ENCODE peak calls at places on chromosome 6, in five cellular contexts. One of them, this sample, is unnamed.

GRCh38 chr6:44789061-44789460 is 401.6 kb downstream of the CDC5L start:
- DNase-seq in hippocampal formation: no peak
- DNase-seq in SJSA1: no peak
- DNase-seq in cardiac fibroblast: no peak
- DNase-seq in lung: no peak
- DNase-seq in this sample: no peak

GRCh38 chr6:29005183-29005885 is at the start of gene ZNF311:
- DNase-seq in hippocampal formation: peak
- DNase-seq in SJSA1: no peak
- DNase-seq in cardiac fibroblast: peak
- DNase-seq in lung: peak
- DNase-seq in this sample: peak

GRCh38 chr6:139568157-139568955 is 193.9 kb upstream of the CITED2 start:
- DNase-seq in hippocampal formation: no peak
- DNase-seq in SJSA1: peak
- DNase-seq in cardiac fibroblast: no peak
- DNase-seq in lung: no peak
- DNase-seq in this sample: no peak

GRCh38 chr6:98843274-98844243 is 9.2 kb downstream of the POU3F2 start:
- DNase-seq in hippocampal formation: peak
- DNase-seq in SJSA1: no peak
- DNase-seq in cardiac fibroblast: no peak
- DNase-seq in lung: no peak
- DNase-seq in this sample: no peak

GRCh38 chr6:146650799-146651481 is 52.2 kb downstream of the ADGB start:
- DNase-seq in hippocampal formation: no peak
- DNase-seq in SJSA1: no peak
- DNase-seq in cardiac fibroblast: no peak
- DNase-seq in lung: no peak
- DNase-seq in this sample: no peak

GRCh38 chr6:3743541-3743940 is 8.0 kb downstream of the PXDC1 start:
- DNase-seq in hippocampal formation: no peak
- DNase-seq in SJSA1: no peak
- DNase-seq in cardiac fibroblast: no peak
- DNase-seq in lung: no peak
- DNase-seq in this sample: no peak

GRCh38 chr6:110039996-110040383 is 61.9 kb downstream of the GPR6 start:
- DNase-seq in hippocampal formation: no peak
- DNase-seq in SJSA1: no peak
- DNase-seq in cardiac fibroblast: peak
- DNase-seq in lung: peak
- DNase-seq in this sample: peak

GRCh38 chr6:121823437-121823851 is 388.0 kb downstream of the GJA1 start:
- DNase-seq in hippocampal formation: no peak
- DNase-seq in SJSA1: peak
- DNase-seq in cardiac fibroblast: peak
- DNase-seq in lung: no peak
- DNase-seq in this sample: peak

GRCh38 chr6:71139249-71139648 is 149.4 kb upstream of the OGFRL1 start:
- DNase-seq in hippocampal formation: no peak
- DNase-seq in SJSA1: peak
- DNase-seq in cardiac fibroblast: peak
- DNase-seq in lung: no peak
- DNase-seq in this sample: peak

GRCh38 chr6:129686941-129687627 is 22.9 kb downstream of the ARHGAP18 start:
- DNase-seq in hippocampal formation: no peak
- DNase-seq in SJSA1: no peak
- DNase-seq in cardiac fibroblast: peak
- DNase-seq in lung: no peak
- DNase-seq in this sample: peak

GRCh38 chr6:158405933-158406332 is 93.7 kb downstream of the TULP4 start:
- DNase-seq in hippocampal formation: no peak
- DNase-seq in SJSA1: no peak
- DNase-seq in cardiac fibroblast: no peak
- DNase-seq in lung: no peak
- DNase-seq in this sample: no peak

GRCh38 chr6:131948692-131949614 is 2.2 kb downstream of the CCN2 start:
- DNase-seq in hippocampal formation: no peak
- DNase-seq in SJSA1: peak
- DNase-seq in cardiac fibroblast: peak
- DNase-seq in lung: no peak
- DNase-seq in this sample: peak

GRCh38 chr6:88165877-88166492 is at the start of gene CNR1:
- DNase-seq in hippocampal formation: no peak
- DNase-seq in SJSA1: peak
- DNase-seq in cardiac fibroblast: peak
- DNase-seq in lung: peak
- DNase-seq in this sample: peak

GRCh38 chr6:100573169-100573568 is 108.4 kb upstream of the SIM1 start:
- DNase-seq in hippocampal formation: no peak
- DNase-seq in SJSA1: peak
- DNase-seq in cardiac fibroblast: peak
- DNase-seq in lung: no peak
- DNase-seq in this sample: peak

GRCh38 chr6:145147559-145147958 is 587.8 kb downstream of the EPM2A start:
- DNase-seq in hippocampal formation: no peak
- DNase-seq in SJSA1: no peak
- DNase-seq in cardiac fibroblast: peak
- DNase-seq in lung: no peak
- DNase-seq in this sample: peak

GRCh38 chr6:3616565-3617176 is 134.8 kb downstream of the PXDC1 start:
- DNase-seq in hippocampal formation: no peak
- DNase-seq in SJSA1: no peak
- DNase-seq in cardiac fibroblast: no peak
- DNase-seq in lung: no peak
- DNase-seq in this sample: no peak

GRCh38 chr6:18632670-18633410 is 245.7 kb downstream of the RNF144B start:
- DNase-seq in hippocampal formation: no peak
- DNase-seq in SJSA1: no peak
- DNase-seq in cardiac fibroblast: peak
- DNase-seq in lung: no peak
- DNase-seq in this sample: peak

GRCh38 chr6:158110986-158111385 is 57.1 kb downstream of the SERAC1 start:
- DNase-seq in hippocampal formation: no peak
- DNase-seq in SJSA1: no peak
- DNase-seq in cardiac fibroblast: no peak
- DNase-seq in lung: no peak
- DNase-seq in this sample: no peak

GRCh38 chr6:43789447-43789846 is 19.4 kb downstream of the VEGFA start:
- DNase-seq in hippocampal formation: no peak
- DNase-seq in SJSA1: no peak
- DNase-seq in cardiac fibroblast: no peak
- DNase-seq in lung: no peak
- DNase-seq in this sample: no peak

GRCh38 chr6:104705095-104705707 is 154.5 kb downstream of the HACE1 start:
- DNase-seq in hippocampal formation: no peak
- DNase-seq in SJSA1: peak
- DNase-seq in cardiac fibroblast: peak
- DNase-seq in lung: no peak
- DNase-seq in this sample: peak